ENCODE peak calls at places on chromosomes 3 and 15, in seven cellular contexts. P, Q, K, H, T, G and N are unnamed samples.

GRCh38 chr15:72117448-72117697 is 577 bp downstream of the MYO9A start:
- DNase-seq in P (peak), Q (peak), K (peak), H (peak), T (peak), G (peak), N (no peak)

GRCh38 chr3:188153949-188154757 is at the start of gene LPP:
- DNase-seq in P (peak), Q (peak), K (peak), H (no peak), T (peak), G (peak), N (peak)

GRCh38 chr15:66730168-66731014 is 28.4 kb downstream of the SMAD6 start:
- DNase-seq in P (no peak), Q (no peak), K (peak), H (no peak), T (no peak), G (no peak), N (no peak)

GRCh38 chr3:123687286-123687685 is 102.4 kb upstream of the HACD2 start:
- DNase-seq in P (no peak), Q (no peak), K (peak), H (no peak), T (no peak), G (no peak), N (no peak)

GRCh38 chr3:36212291-36212690 is 168.0 kb upstream of the STAC start:
- DNase-seq in P (no peak), Q (peak), K (no peak), H (no peak), T (no peak), G (no peak), N (no peak)

GRCh38 chr15:99504823-99505551 is 60.8 kb upstream of the MEF2A start:
- DNase-seq in P (no peak), Q (peak), K (peak), H (no peak), T (peak), G (no peak), N (no peak)

GRCh38 chr3:188282871-188283270 is 128.9 kb downstream of the LPP start:
- DNase-seq in P (no peak), Q (no peak), K (no peak), H (no peak), T (no peak), G (no peak), N (no peak)

GRCh38 chr15:50624616-50625168 is 61.9 kb downstream of the TRPM7 start:
- DNase-seq in P (no peak), Q (no peak), K (no peak), H (no peak), T (no peak), G (no peak), N (no peak)

GRCh38 chr3:184895350-184895749 is 83.4 kb downstream of the VPS8 start:
- DNase-seq in P (no peak), Q (no peak), K (no peak), H (no peak), T (no peak), G (no peak), N (no peak)

GRCh38 chr3:138113309-138113708 is 2.1 kb downstream of the DZIP1L start:
- DNase-seq in P (no peak), Q (peak), K (no peak), H (no peak), T (no peak), G (no peak), N (no peak)

GRCh38 chr3:147213633-147214032 is 192.7 kb downstream of the ZIC4 start:
- DNase-seq in P (no peak), Q (no peak), K (no peak), H (no peak), T (no peak), G (no peak), N (no peak)

GRCh38 chr3:3615533-3615932 is 183.7 kb upstream of the LRRN1 start:
- DNase-seq in P (no peak), Q (no peak), K (no peak), H (no peak), T (no peak), G (no peak), N (no peak)

GRCh38 chr3:195182470-195182795 is 88.5 kb downstream of the XXYLT1 start:
- DNase-seq in P (no peak), Q (peak), K (peak), H (no peak), T (no peak), G (no peak), N (no peak)

GRCh38 chr3:106428565-106428994 is 559.8 kb upstream of the CBLB start:
- DNase-seq in P (peak), Q (peak), K (peak), H (no peak), T (peak), G (no peak), N (no peak)

GRCh38 chr3:33145221-33145900 is 31.5 kb downstream of the CRTAP start:
- DNase-seq in P (no peak), Q (peak), K (no peak), H (no peak), T (no peak), G (no peak), N (no peak)

GRCh38 chr3:30924763-30925162 is 30.3 kb upstream of the GADL1 start:
- DNase-seq in P (no peak), Q (no peak), K (peak), H (no peak), T (no peak), G (no peak), N (no peak)

GRCh38 chr3:169362872-169363271 is 300.6 kb downstream of the MECOM start:
- DNase-seq in P (no peak), Q (peak), K (no peak), H (no peak), T (no peak), G (no peak), N (no peak)

GRCh38 chr3:108907194-108907593 is 46.5 kb downstream of the GUCA1C start:
- DNase-seq in P (no peak), Q (no peak), K (peak), H (no peak), T (no peak), G (no peak), N (no peak)

GRCh38 chr15:48695088-48695834 is 49.8 kb upstream of the FBN1 start:
- DNase-seq in P (no peak), Q (peak), K (peak), H (no peak), T (no peak), G (no peak), N (no peak)

GRCh38 chr3:13539285-13539625 is 9.7 kb upstream of the FBLN2 start:
- DNase-seq in P (no peak), Q (peak), K (peak), H (no peak), T (no peak), G (no peak), N (no peak)

GRCh38 chr3:151431940-151432339 is 28.9 kb downstream of the IGSF10 start:
- DNase-seq in P (no peak), Q (peak), K (peak), H (no peak), T (no peak), G (no peak), N (peak)

GRCh38 chr3:122563717-122564025 is 429 bp downstream of the PARP9 start:
- DNase-seq in P (no peak), Q (no peak), K (no peak), H (no peak), T (no peak), G (no peak), N (no peak)

GRCh38 chr3:46848271-46849097 is 14.8 kb downstream of the MYL3 start:
- DNase-seq in P (no peak), Q (peak), K (peak), H (no peak), T (peak), G (no peak), N (no peak)

GRCh38 chr3:100020876-100021644 is 93.2 kb downstream of the FILIP1L start:
- DNase-seq in P (no peak), Q (no peak), K (no peak), H (no peak), T (no peak), G (no peak), N (no peak)

GRCh38 chr3:89266074-89266473 is 158.7 kb downstream of the EPHA3 start:
- DNase-seq in P (no peak), Q (no peak), K (no peak), H (no peak), T (no peak), G (no peak), N (no peak)

GRCh38 chr3:171340415-171340814 is 119.8 kb downstream of the TNIK start:
- DNase-seq in P (no peak), Q (no peak), K (no peak), H (no peak), T (no peak), G (no peak), N (no peak)

GRCh38 chr3:42071720-42072582 is 19.2 kb upstream of the TRAK1 start:
- DNase-seq in P (peak), Q (peak), K (peak), H (no peak), T (no peak), G (peak), N (no peak)

GRCh38 chr3:172868565-172869172 is 118.1 kb downstream of the ECT2 start:
- DNase-seq in P (no peak), Q (peak), K (no peak), H (no peak), T (no peak), G (no peak), N (no peak)

GRCh38 chr3:197380786-197381185 is 82.4 kb upstream of the DLG1 start:
- DNase-seq in P (no peak), Q (no peak), K (no peak), H (no peak), T (no peak), G (no peak), N (no peak)

GRCh38 chr3:127702151-127702578 is 29.4 kb downstream of the ABTB1 start:
- DNase-seq in P (peak), Q (no peak), K (no peak), H (no peak), T (no peak), G (peak), N (no peak)

GRCh38 chr3:12961007-12961725 is 112.1 kb downstream of the IQSEC1 start:
- DNase-seq in P (no peak), Q (no peak), K (no peak), H (no peak), T (no peak), G (no peak), N (no peak)

GRCh38 chr15:52042051-52042851 is 23.2 kb downstream of the MAPK6 start:
- DNase-seq in P (no peak), Q (no peak), K (no peak), H (no peak), T (no peak), G (no peak), N (no peak)

GRCh38 chr3:108602249-108602934 is 12.9 kb downstream of the DZIP3 start:
- DNase-seq in P (no peak), Q (no peak), K (no peak), H (no peak), T (no peak), G (no peak), N (peak)

GRCh38 chr3:156750874-156751245 is 75.3 kb upstream of the LEKR1 start:
- DNase-seq in P (no peak), Q (peak), K (peak), H (no peak), T (no peak), G (no peak), N (no peak)

GRCh38 chr3:122719273-122719921 is 38.8 kb downstream of the PARP14 start:
- DNase-seq in P (no peak), Q (no peak), K (no peak), H (no peak), T (no peak), G (no peak), N (no peak)

DNA sequence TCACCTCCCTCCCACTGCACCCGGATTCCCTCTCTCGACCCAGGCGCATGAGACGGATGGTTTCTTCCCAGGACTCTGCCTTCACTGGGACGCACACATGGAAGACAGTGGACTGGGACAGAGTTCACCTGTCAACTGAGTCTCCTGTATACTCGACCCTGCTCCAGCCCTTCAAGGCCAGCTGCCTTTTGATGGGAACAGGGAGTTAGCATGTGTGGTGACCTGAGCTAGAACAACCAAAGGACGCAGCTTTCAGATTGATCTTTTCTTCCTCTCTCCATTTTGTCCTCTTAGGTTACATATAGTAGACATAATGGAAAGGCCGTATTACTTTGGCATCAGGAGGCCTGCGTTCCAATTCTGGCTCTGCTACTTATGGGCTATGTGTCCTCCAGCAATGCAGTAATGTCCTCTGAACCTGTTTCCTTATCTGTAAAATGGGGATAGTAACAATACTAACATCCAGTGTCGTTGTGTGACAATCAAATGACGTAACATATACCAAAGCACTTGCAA is 94.1 kb downstream of the PEX5L start:
- DNase-seq in P (no peak), Q (no peak), K (no peak), H (no peak), T (no peak), G (no peak), N (no peak)
- H3K4me3 ChIP-seq in P (no peak), Q (peak), K (no peak), H (peak), T (no peak), G (peak), N (no peak)

GRCh38 chr3:185928532-185928931 is 9.3 kb downstream of the TRA2B start:
- DNase-seq in P (no peak), Q (no peak), K (no peak), H (no peak), T (no peak), G (no peak), N (no peak)
- H3K4me3 ChIP-seq in P (no peak), Q (no peak), K (no peak), H (no peak), T (no peak), G (peak), N (no peak)

GRCh38 chr3:50502584-50503423 is 630 bp downstream of the CACNA2D2 start:
- DNase-seq in P (no peak), Q (no peak), K (no peak), H (no peak), T (no peak), G (no peak), N (no peak)

GRCh38 chr3:50503504-50503903 is at the start of gene CACNA2D2:
- DNase-seq in P (no peak), Q (peak), K (no peak), H (no peak), T (no peak), G (peak), N (peak)

GRCh38 chr3:50503947-50504346 is 513 bp upstream of the CACNA2D2 start:
- DNase-seq in P (no peak), Q (no peak), K (no peak), H (no peak), T (no peak), G (no peak), N (no peak)

GRCh38 chr3:50504681-50505080 is 1.2 kb upstream of the CACNA2D2 start:
- DNase-seq in P (no peak), Q (no peak), K (no peak), H (no peak), T (no peak), G (no peak), N (no peak)

GRCh38 chr3:50502225-50502583 is 1.2 kb downstream of the CACNA2D2 start:
- DNase-seq in P (no peak), Q (no peak), K (no peak), H (no peak), T (no peak), G (no peak), N (no peak)
- H3K4me3 ChIP-seq in P (peak), Q (no peak), K (no peak), H (no peak), T (peak), G (peak), N (no peak)

DNA sequence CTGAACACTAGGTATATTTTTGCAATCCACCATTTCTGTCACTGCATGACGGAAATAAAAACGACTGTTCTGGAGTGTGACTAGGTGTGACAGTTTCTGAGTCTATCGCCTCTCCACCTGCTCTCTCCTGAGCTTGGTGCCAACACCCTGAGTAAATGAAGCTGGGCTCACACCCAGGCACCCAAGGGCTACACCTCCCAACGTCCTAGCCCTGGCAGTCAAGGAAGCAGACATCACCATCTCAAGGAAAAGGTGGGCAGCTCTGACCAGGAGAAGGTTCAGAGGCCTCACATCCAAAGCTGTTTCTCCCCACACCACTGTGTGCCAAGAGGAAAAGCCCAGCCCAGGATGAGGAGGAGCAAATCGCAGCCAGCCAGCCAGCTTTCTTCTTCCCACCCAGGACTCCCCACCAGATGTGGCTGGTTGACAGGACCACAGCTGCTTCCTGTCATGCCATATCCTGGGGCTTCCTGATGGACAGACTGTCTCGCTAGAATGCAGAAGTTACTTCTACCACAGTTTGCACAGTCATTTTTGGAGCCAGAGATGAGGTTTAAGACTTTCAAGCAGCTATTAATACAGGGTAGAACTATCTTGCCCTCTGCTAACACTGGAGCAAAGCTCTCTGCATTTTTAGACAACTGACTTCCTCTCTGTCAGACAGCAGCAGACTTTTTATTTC is 3.3 kb downstream of the SCAMP2 start:
- DNase-seq in P (no peak), Q (peak), K (peak), H (no peak), T (peak), G (peak), N (no peak)
- H3K4me3 ChIP-seq in P (no peak), Q (no peak), K (no peak), H (no peak), T (no peak), G (peak), N (no peak)

GRCh38 chr3:194140520-194141414 is 4.8 kb downstream of the HES1 start:
- DNase-seq in P (peak), Q (peak), K (no peak), H (peak), T (no peak), G (peak), N (no peak)
- H3K4me3 ChIP-seq in P (peak), Q (peak), K (peak), H (peak), T (peak), G (peak), N (no peak)

GRCh38 chr3:38725726-38726410 is 76.4 kb upstream of the SCN5A start:
- DNase-seq in P (no peak), Q (no peak), K (peak), H (no peak), T (no peak), G (no peak), N (no peak)
- H3K4me3 ChIP-seq in P (no peak), Q (no peak), K (no peak), H (no peak), T (no peak), G (no peak), N (no peak)

GRCh38 chr15:62887113-62887570 is 155.4 kb upstream of the TPM1 start:
- DNase-seq in P (no peak), Q (peak), K (peak), H (no peak), T (no peak), G (no peak), N (no peak)
- H3K4me3 ChIP-seq in P (no peak), Q (no peak), K (no peak), H (no peak), T (no peak), G (no peak), N (no peak)